ENCODE peak calls at places on chromosomes 4 and X, in six cellular contexts. B, M, A, W, R and Q are unnamed samples.

GRCh38 chrX:72312311-72312940 is 6.7 kb upstream of the CITED1 start:
- DNase-seq in B (no peak), M (no peak), A (no peak), W (no peak), R (no peak), Q (no peak)

GRCh38 chr4:147638365-147638764 is 21.2 kb downstream of the TMEM184C start:
- DNase-seq in B (no peak), M (no peak), A (no peak), W (no peak), R (no peak), Q (no peak)

GRCh38 chr4:90030953-90031352 is 96.2 kb upstream of the CCSER1 start:
- DNase-seq in B (no peak), M (no peak), A (no peak), W (no peak), R (no peak), Q (no peak)

GRCh38 chr4:116070283-116070682 is 956.9 kb upstream of the NDST4 start:
- DNase-seq in B (no peak), M (no peak), A (no peak), W (no peak), R (no peak), Q (no peak)

GRCh38 chrX:110188701-110189558 is 129.0 kb downstream of the AMMECR1 start:
- DNase-seq in B (no peak), M (no peak), A (no peak), W (no peak), R (no peak), Q (no peak)

GRCh38 chr4:67723949-67724348 is 23.0 kb upstream of the UBA6 start:
- DNase-seq in B (no peak), M (no peak), A (no peak), W (no peak), R (no peak), Q (no peak)

GRCh38 chr4:183204793-183205192 is 105.7 kb downstream of the WWC2 start:
- DNase-seq in B (no peak), M (no peak), A (no peak), W (no peak), R (no peak), Q (no peak)

GRCh38 chrX:50905334-50905733 is 5.2 kb upstream of the BMP15 start:
- DNase-seq in B (no peak), M (no peak), A (no peak), W (no peak), R (no peak), Q (no peak)

GRCh38 chr4:169000315-169000714 is 9.7 kb downstream of the CBR4 start:
- DNase-seq in B (no peak), M (no peak), A (no peak), W (no peak), R (no peak), Q (no peak)

GRCh38 chr4:40196724-40197281 is at the start of gene RHOH:
- DNase-seq in B (no peak), M (no peak), A (no peak), W (no peak), R (no peak), Q (no peak)

GRCh38 chr4:8497762-8498161 is 57.2 kb downstream of the TRMT44 start:
- DNase-seq in B (no peak), M (no peak), A (no peak), W (no peak), R (no peak), Q (no peak)

GRCh38 chr4:4446434-4446833 is 59.5 kb downstream of the NSG1 start:
- DNase-seq in B (no peak), M (no peak), A (no peak), W (peak; percentile 20), R (no peak), Q (no peak)

GRCh38 chr4:926538-926937 is 5.6 kb downstream of the GAK start:
- DNase-seq in B (peak; percentile 55), M (no peak), A (no peak), W (no peak), R (no peak), Q (no peak)

GRCh38 chr4:55172694-55173287 is 47.4 kb upstream of the KDR start:
- DNase-seq in B (no peak), M (no peak), A (no peak), W (no peak), R (no peak), Q (no peak)

GRCh38 chrX:48505481-48505880 is 3.3 kb upstream of the PORCN start:
- DNase-seq in B (no peak), M (no peak), A (no peak), W (no peak), R (no peak), Q (no peak)

GRCh38 chrX:17376381-17377046 is 1.5 kb downstream of the NHS start:
- DNase-seq in B (peak; percentile 17), M (no peak), A (no peak), W (peak; percentile 8), R (no peak), Q (peak; percentile 29)

GRCh38 chr4:16867827-16868226 is 30.6 kb downstream of the LDB2 start:
- DNase-seq in B (no peak), M (no peak), A (no peak), W (no peak), R (no peak), Q (no peak)

GRCh38 chr4:78776729-78777555 is 792 bp downstream of the BMP2K start:
- DNase-seq in B (peak; percentile 41), M (no peak), A (no peak), W (peak; percentile 50), R (peak; percentile 32), Q (peak; percentile 77)

GRCh38 chr4:2930821-2931764 is 32.1 kb downstream of the NOP14 start:
- DNase-seq in B (no peak), M (no peak), A (no peak), W (no peak), R (no peak), Q (no peak)

GRCh38 chr4:36222702-36223101 is 21.6 kb downstream of the ARAP2 start:
- DNase-seq in B (no peak), M (no peak), A (no peak), W (no peak), R (no peak), Q (no peak)

GRCh38 chrX:69163936-69164741 is 1.1 kb downstream of the PJA1 start:
- DNase-seq in B (no peak), M (peak; percentile 2), A (no peak), W (peak; percentile 46), R (no peak), Q (peak; percentile 63)

GRCh38 chr4:173522874-173523395 is 7.1 kb downstream of the HAND2 start:
- DNase-seq in B (no peak), M (no peak), A (no peak), W (peak; percentile 59), R (no peak), Q (no peak)

GRCh38 chr4:164648849-164649212 is 105.1 kb upstream of the SMIM31 start:
- DNase-seq in B (no peak), M (no peak), A (no peak), W (no peak), R (no peak), Q (no peak)

GRCh38 chr4:141027421-141027820 is 105.8 kb downstream of the RNF150 start:
- DNase-seq in B (no peak), M (no peak), A (no peak), W (no peak), R (no peak), Q (no peak)

GRCh38 chr4:10026485-10026884 is 5.2 kb upstream of the SLC2A9 start:
- DNase-seq in B (no peak), M (no peak), A (no peak), W (no peak), R (no peak), Q (no peak)

GRCh38 chrX:149275836-149276235 is 229.3 kb downstream of the IDS start:
- DNase-seq in B (no peak), M (no peak), A (no peak), W (no peak), R (no peak), Q (no peak)

GRCh38 chr4:72567821-72568620 is 1.0 kb downstream of the ADAMTS3 start:
- DNase-seq in B (peak; percentile 40), M (peak; percentile 9), A (peak; percentile 6), W (peak; percentile 76), R (peak; percentile 23), Q (peak; percentile 83)

GRCh38 chrX:134712272-134712671 is 54.0 kb upstream of the PLAC1 start:
- DNase-seq in B (no peak), M (no peak), A (no peak), W (no peak), R (no peak), Q (no peak)

GRCh38 chr4:81592698-81593097 is 121.0 kb upstream of the RASGEF1B start:
- DNase-seq in B (no peak), M (no peak), A (no peak), W (no peak), R (no peak), Q (no peak)